ENCODE peak calls at places on chromosomes 4 and X, in six cellular contexts. R is NCI-H1436; V is GM03348; A is naive thymus-derived CD8-positive, alpha-beta T cell; H is cardiac fibroblast; U is left cardiac atrium. E is an unnamed sample.

GRCh38 chr4:147136308-147136707 is 190.6 kb upstream of the TTC29 start:
- DNase-seq in A (no peak), H (peak; percentile 96), R (no peak), V (no peak), U (no peak), E (no peak)

GRCh38 chrX:11890843-11891514 is 132.9 kb downstream of the MSL3 start:
- DNase-seq in U (peak; percentile 26), V (peak; percentile 12), R (no peak), A (no peak), H (peak; percentile 61), E (no peak)

GRCh38 chr4:185738038-185738552 is 73.9 kb downstream of the SORBS2 start:
- DNase-seq in V (peak; percentile 78), U (no peak), A (no peak), H (peak; percentile 97), R (no peak), E (peak; percentile 72)

GRCh38 chr4:139633661-139634060 is 32.0 kb upstream of the MGST2 start:
- DNase-seq in U (no peak), A (no peak), H (peak; percentile 55), R (peak; percentile 54), V (peak; percentile 44), E (peak; percentile 66)

GRCh38 chr4:26000274-26000950 is 86.4 kb downstream of the SMIM20 start:
- DNase-seq in U (no peak), A (no peak), H (no peak), R (no peak), V (no peak), E (no peak)

GRCh38 chr4:140720387-140721087 is 35.6 kb downstream of the TBC1D9 start:
- DNase-seq in A (no peak), H (no peak), V (no peak), R (no peak), U (no peak), E (no peak)

GRCh38 chr4:1300466-1301455 is 11.1 kb downstream of the MAEA start:
- DNase-seq in U (peak; percentile 59), A (no peak), V (no peak), H (peak; percentile 63), R (no peak), E (peak; percentile 52)

GRCh38 chrX:96576358-96576757 is 108.3 kb upstream of the DIAPH2 start:
- DNase-seq in R (no peak), U (no peak), A (no peak), H (no peak), V (peak; percentile 3), E (peak; percentile 31)

GRCh38 chr4:145511913-145512522 is 30.4 kb downstream of the SMAD1 start:
- DNase-seq in A (no peak), R (no peak), H (peak; percentile 48), V (no peak), U (no peak), E (no peak)

GRCh38 chrX:27439771-27440170 is 23.4 kb downstream of the PPP4R3C start:
- DNase-seq in U (no peak), H (peak; percentile 0), R (no peak), A (no peak), V (no peak), E (no peak)

GRCh38 chr4:111641813-111642579 is 503.3 kb upstream of the FAM241A start:
- DNase-seq in A (no peak), V (peak; percentile 76), U (peak; percentile 44), R (peak; percentile 58), H (peak; percentile 92), E (peak; percentile 81)

GRCh38 chr4:163815776-163816175 is 321.3 kb downstream of the TMA16 start:
- DNase-seq in R (no peak), H (no peak), U (no peak), A (no peak), V (no peak), E (no peak)

GRCh38 chr4:3856604-3857204 is 90.5 kb downstream of the ADRA2C start:
- DNase-seq in V (no peak), R (no peak), A (no peak), U (peak; percentile 9), H (no peak), E (no peak)

GRCh38 chr4:139838811-139839210 is 173.2 kb downstream of the MGST2 start:
- DNase-seq in A (no peak), H (no peak), U (no peak), V (no peak), R (no peak), E (no peak)

GRCh38 chr4:152535236-152535902 is 523 bp downstream of the FBXW7 start:
- DNase-seq in A (no peak), H (no peak), V (peak; percentile 45), U (peak; percentile 28), R (no peak), E (peak; percentile 26)

GRCh38 chr4:183354213-183354612 is 32.0 kb upstream of the CLDN24 start:
- DNase-seq in V (no peak), H (no peak), R (peak; percentile 23), U (no peak), A (no peak), E (no peak)

GRCh38 chrX:149036086-149036485 is 469.0 kb downstream of the IDS start:
- DNase-seq in A (no peak), R (no peak), U (no peak), V (no peak), H (peak; percentile 51), E (no peak)

GRCh38 chrX:10221651-10222050 is 64.9 kb downstream of the CLCN4 start:
- DNase-seq in V (no peak), H (no peak), A (no peak), U (no peak), R (no peak), E (no peak)

GRCh38 chr4:83369825-83370639 is 35.4 kb upstream of the HPSE start:
- DNase-seq in V (no peak), R (no peak), H (no peak), U (no peak), A (no peak), E (no peak)

GRCh38 chr4:114479595-114479994 is 119.0 kb upstream of the UGT8 start:
- DNase-seq in V (no peak), A (no peak), H (no peak), R (no peak), U (no peak), E (no peak)

GRCh38 chrX:47283015-47283771 is 50.4 kb downstream of the USP11 start:
- DNase-seq in A (no peak), H (peak; percentile 63), V (no peak), R (peak; percentile 14), U (peak; percentile 33), E (peak; percentile 8)

GRCh38 chr4:33940281-33940680 is 2304.0 kb downstream of the ARAP2 start:
- DNase-seq in U (no peak), H (peak; percentile 57), V (peak; percentile 40), R (no peak), A (no peak), E (peak; percentile 29)

E was measured in AG20443.